ENCODE peak calls at places on chromosome 13, in four cellular contexts. R is IMR-90, P is Panc1, H is ovary. A is an unnamed sample.
A peak's percentile ranks its signal among the peaks of the same experiment; 100 is the strongest.

GRCh38 chr13:19123502-19123901 is 58.1 kb downstream of the TUBA3C start:
- DNase-seq in P (no peak), R (no peak), H (no peak), A (no peak)

GRCh38 chr13:99442273-99442895 is 58.9 kb upstream of the TM9SF2 start:
- DNase-seq in H (peak; percentile 50), P (peak; percentile 41), R (peak; percentile 45), A (peak; percentile 68)

GRCh38 chr13:79533781-79534400 is 52.9 kb downstream of the NDFIP2 start:
- DNase-seq in P (no peak), R (peak; percentile 47), H (no peak), A (no peak)

GRCh38 chr13:98992355-98992754 is 14.5 kb upstream of the DOCK9 start:
- DNase-seq in R (peak; percentile 19), P (no peak), H (no peak), A (no peak)

GRCh38 chr13:114167445-114167844 is 11.6 kb upstream of the CFAP97D2 start:
- DNase-seq in H (no peak), R (peak; percentile 38), P (no peak), A (peak; percentile 50)

GRCh38 chr13:21911916-21912315 is 241.0 kb downstream of the FGF9 start:
- DNase-seq in R (no peak), P (no peak), H (no peak), A (no peak)

GRCh38 chr13:65593298-65593874 is 1636.8 kb downstream of the PCDH9 start:
- DNase-seq in P (no peak), R (no peak), H (no peak), A (no peak)

GRCh38 chr13:98129059-98129741 is 13.7 kb upstream of the FARP1 start:
- DNase-seq in H (no peak), P (no peak), R (peak; percentile 77), A (no peak)

GRCh38 chr13:98184796-98185195 is 7.7 kb upstream of the RNF113B start:
- DNase-seq in R (peak; percentile 68), P (no peak), H (no peak), A (no peak)

GRCh38 chr13:54742984-54743383 is 1714.4 kb downstream of the OLFM4 start:
- DNase-seq in R (no peak), P (no peak), H (no peak), A (no peak)

GRCh38 chr13:45925151-45925550 is 73.6 kb upstream of the SIAH3 start:
- DNase-seq in P (no peak), H (no peak), R (no peak), A (peak; percentile 22)

GRCh38 chr13:48220592-48221300 is 12.3 kb upstream of the ITM2B start:
- DNase-seq in H (no peak), R (no peak), P (no peak), A (no peak)

GRCh38 chr13:33639640-33640080 is 178.3 kb upstream of the RFC3 start:
- DNase-seq in R (no peak), H (no peak), P (no peak), A (no peak)

GRCh38 chr13:48975101-48975925 is at the start of gene FNDC3A:
- DNase-seq in P (no peak), R (peak; percentile 64), H (peak; percentile 60), A (peak; percentile 78)

GRCh38 chr13:36839981-36840380 is 21.0 kb downstream of the RFXAP start:
- DNase-seq in P (no peak), R (no peak), H (no peak), A (peak; percentile 92)

GRCh38 chr13:36839281-36839680 is 20.3 kb downstream of the RFXAP start:
- DNase-seq in R (no peak), H (no peak), P (no peak), A (no peak)

GRCh38 chr13:36840718-36841250 is 21.8 kb downstream of the RFXAP start:
- DNase-seq in H (no peak), P (no peak), R (no peak), A (peak; percentile 82)

GRCh38 chr13:36834299-36834698 is 15.3 kb downstream of the RFXAP start:
- DNase-seq in H (no peak), P (no peak), R (peak; percentile 71), A (no peak)

GRCh38 chr13:36837354-36838092 is 18.5 kb downstream of the RFXAP start:
- DNase-seq in P (no peak), H (no peak), R (no peak), A (no peak)
- H3K4me3 ChIP-seq in P (no peak overlapping the region), H (no peak overlapping the region), R (no peak overlapping the region), A (no peak overlapping the region)

GRCh38 chr13:67464154-67464553 is 234.0 kb upstream of the PCDH9 start:
- DNase-seq in H (no peak), P (no peak), R (no peak), A (no peak)
- H3K27ac ChIP-seq in H (no peak overlapping the region), P (no peak overlapping the region), R (no peak overlapping the region), A (no peak overlapping the region)

GRCh38 chr13:24005711-24006281 is 108.5 kb upstream of the C1QTNF9B start:
- DNase-seq in H (no peak), R (no peak), P (no peak), A (no peak)
- H3K9me3 ChIP-seq in H (no peaks in the 10 kb centered on the region), R (no peaks in the 10 kb centered on the region), P (no peaks in the 10 kb centered on the region), A (no peaks in the 10 kb centered on the region)

GRCh38 chr13:73533111-73533510 is 474.3 kb downstream of the KLF5 start:
- DNase-seq in H (no peak), R (no peak), P (no peak), A (no peak)

GRCh38 chr13:73531014-73531413 is 472.2 kb downstream of the KLF5 start:
- DNase-seq in P (no peak), R (no peak), H (no peak), A (no peak)

GRCh38 chr13:73536865-73537264 is 478.1 kb downstream of the KLF5 start:
- DNase-seq in P (no peak), H (no peak), R (no peak), A (no peak)

GRCh38 chr13:73532582-73532981 is 473.8 kb downstream of the KLF5 start:
- DNase-seq in H (no peak), P (no peak), R (no peak), A (no peak)

DNA sequence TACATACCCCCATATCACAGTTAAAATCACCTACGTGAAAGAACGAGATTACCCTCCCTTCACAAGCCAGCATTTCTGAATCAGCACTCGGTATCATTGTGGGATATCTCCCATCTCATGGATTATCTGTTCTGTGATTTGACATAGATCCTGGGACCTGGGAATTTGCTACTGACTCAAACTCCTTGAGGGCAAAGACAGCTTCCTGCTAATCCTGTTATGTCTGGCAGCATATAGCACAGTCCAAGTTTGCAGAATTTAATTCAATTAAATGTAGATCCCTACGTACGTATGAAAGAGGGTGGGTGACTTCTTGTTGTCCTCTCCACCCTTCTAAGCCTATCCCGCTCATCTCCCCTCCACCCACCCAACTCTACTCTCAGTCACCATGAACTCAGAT is 476.5 kb downstream of the KLF5 start:
- DNase-seq in H (no peak), R (no peak), P (no peak), A (peak; percentile 12)
- H3K4me3 ChIP-seq in H (no peak overlapping the region), R (no peak overlapping the region), P (no peak overlapping the region), A (no peak overlapping the region)